ENCODE peak calls at places on chromosomes 11 and 22, in ten cellular contexts. V is H9; K is keratinocyte; L is PC-9; I is islet precursor cell; S is NCI-H82; O is GM10248; C is HAP-1; T is activated CD4-positive, alpha-beta T cell treated with anti-CD3 and anti-CD28 coated beads, Interleukin-2, amount 50 U/mL, for 1 hour; N is NAMALWA. G is an unnamed sample.

GRCh38 chr11:28757725-28758515 is 649.7 kb downstream of the METTL15 start:
- DNase-seq in V (no peak), K (no peak), L (peak), I (no peak), S (no peak), O (no peak), C (no peak), T (no peak), N (no peak), G (no peak)

GRCh38 chr22:33922268-33922667 is 2.0 kb upstream of the LARGE1 start:
- DNase-seq in V (peak), K (no peak), L (peak), I (peak), S (peak), O (no peak), C (peak), T (no peak), N (peak), G (peak)

GRCh38 chr22:46250783-46251125 is 661 bp upstream of the CDPF1 start:
- DNase-seq in V (peak), K (no peak), L (no peak), I (no peak), S (peak), O (no peak), C (no peak), T (no peak), N (no peak), G (no peak)

GRCh38 chr11:62513651-62514050 is 33.0 kb downstream of the AHNAK start:
- DNase-seq in V (no peak), K (no peak), L (no peak), I (no peak), S (no peak), O (no peak), C (no peak), T (no peak), N (no peak), G (no peak)

GRCh38 chr22:33328789-33329296 is 270.7 kb upstream of the SYN3 start:
- DNase-seq in V (no peak), K (peak), L (peak), I (peak), S (no peak), O (no peak), C (peak), T (no peak), N (no peak), G (no peak)

GRCh38 chr11:62858201-62858600 is 18.8 kb upstream of the WDR74 start:
- DNase-seq in V (no peak), K (no peak), L (no peak), I (no peak), S (peak), O (no peak), C (no peak), T (no peak), N (no peak), G (no peak)

GRCh38 chr11:101487775-101488174 is 96.0 kb downstream of the TRPC6 start:
- DNase-seq in V (no peak), K (no peak), L (no peak), I (no peak), S (no peak), O (no peak), C (no peak), T (no peak), N (no peak), G (no peak)

GRCh38 chr22:42891696-42892095 is 34.6 kb upstream of the ARFGAP3 start:
- DNase-seq in V (no peak), K (no peak), L (no peak), I (no peak), S (no peak), O (no peak), C (no peak), T (no peak), N (no peak), G (no peak)

GRCh38 chr22:41528938-41529561 is 15.2 kb downstream of the POLR3H start:
- DNase-seq in V (no peak), K (no peak), L (no peak), I (no peak), S (no peak), O (no peak), C (no peak), T (no peak), N (no peak), G (no peak)

GRCh38 chr11:114137838-114138237 is 78.3 kb downstream of the ZBTB16 start:
- DNase-seq in V (no peak), K (no peak), L (no peak), I (no peak), S (no peak), O (no peak), C (no peak), T (no peak), N (no peak), G (no peak)

GRCh38 chr11:130806746-130807145 is 109.5 kb downstream of the SNX19 start:
- DNase-seq in V (no peak), K (no peak), L (no peak), I (no peak), S (no peak), O (no peak), C (no peak), T (no peak), N (peak), G (peak)

GRCh38 chr11:70158201-70158600 is 44.9 kb upstream of the FADD start:
- DNase-seq in V (peak), K (no peak), L (no peak), I (peak), S (peak), O (no peak), C (peak), T (no peak), N (no peak), G (peak)

GRCh38 chr22:20315337-20316216 is 4.3 kb downstream of the DGCR6L start:
- DNase-seq in V (peak), K (no peak), L (no peak), I (peak), S (no peak), O (no peak), C (no peak), T (no peak), N (no peak), G (peak)

GRCh38 chr22:20438678-20439492 is 1.3 kb upstream of the SCARF2 start:
- DNase-seq in V (peak), K (no peak), L (no peak), I (peak), S (no peak), O (peak), C (no peak), T (no peak), N (no peak), G (peak)

GRCh38 chr22:42885446-42885845 is 28.4 kb upstream of the ARFGAP3 start:
- DNase-seq in V (no peak), K (no peak), L (no peak), I (no peak), S (no peak), O (no peak), C (no peak), T (no peak), N (no peak), G (no peak)

GRCh38 chr11:10646956-10647355 is 46.6 kb downstream of the IRAG1 start:
- DNase-seq in V (no peak), K (no peak), L (no peak), I (no peak), S (no peak), O (no peak), C (no peak), T (no peak), N (no peak), G (no peak)

GRCh38 chr11:126124284-126124683 is 61.6 kb upstream of the CDON start:
- DNase-seq in V (no peak), K (no peak), L (no peak), I (no peak), S (no peak), O (no peak), C (no peak), T (no peak), N (no peak), G (no peak)

GRCh38 chr11:133072366-133072765 is 459.9 kb downstream of the OPCML start:
- DNase-seq in V (no peak), K (no peak), L (no peak), I (no peak), S (no peak), O (no peak), C (no peak), T (no peak), N (no peak), G (no peak)

GRCh38 chr11:84036664-84037194 is 750.6 kb upstream of the CCDC90B start:
- DNase-seq in V (no peak), K (no peak), L (no peak), I (no peak), S (no peak), O (no peak), C (no peak), T (no peak), N (no peak), G (no peak)

GRCh38 chr22:25193548-25193947 is 6.1 kb upstream of the CRYBB3 start:
- DNase-seq in V (peak), K (no peak), L (no peak), I (no peak), S (no peak), O (no peak), C (no peak), T (no peak), N (peak), G (no peak)

GRCh38 chr11:77140231-77140959 is 12.3 kb downstream of the MYO7A start:
- DNase-seq in V (peak), K (no peak), L (no peak), I (peak), S (peak), O (no peak), C (no peak), T (no peak), N (no peak), G (peak)

GRCh38 chr11:112826788-112827187 is 134.4 kb upstream of the NCAM1 start:
- DNase-seq in V (no peak), K (no peak), L (no peak), I (peak), S (peak), O (no peak), C (no peak), T (no peak), N (no peak), G (no peak)

GRCh38 chr11:132590986-132591385 is 941.3 kb downstream of the OPCML start:
- DNase-seq in V (no peak), K (no peak), L (no peak), I (no peak), S (peak), O (no peak), C (no peak), T (no peak), N (no peak), G (no peak)

GRCh38 chr11:128563942-128564641 is 23.3 kb downstream of the ETS1 start:
- DNase-seq in V (no peak), K (no peak), L (no peak), I (no peak), S (peak), O (no peak), C (no peak), T (no peak), N (peak), G (no peak)

GRCh38 chr11:27004103-27004502 is 10.2 kb downstream of the FIBIN start:
- DNase-seq in V (no peak), K (no peak), L (no peak), I (no peak), S (no peak), O (no peak), C (no peak), T (no peak), N (no peak), G (no peak)